ENCODE peak calls at places on chromosomes 6 and 20, in eight cellular contexts. T, F, M, X, E, V, N and Q are unnamed samples.

GRCh38 chr20:22333885-22334545 is 250.4 kb downstream of the FOXA2 start:
- DNase-seq in T (peak; percentile 24), F (peak; percentile 66), M (peak; percentile 5), X (peak; percentile 33), E (no peak), V (peak; percentile 63), N (no peak), Q (peak; percentile 28)

GRCh38 chr6:157392927-157393666 is 12.1 kb downstream of the ZDHHC14 start:
- DNase-seq in T (no peak), F (no peak), M (no peak), X (no peak), E (no peak), V (no peak), N (no peak), Q (no peak)

GRCh38 chr6:31158863-31159855 is 770 bp downstream of the TCF19 start:
- DNase-seq in T (no peak), F (peak; percentile 60), M (no peak), X (no peak), E (no peak), V (no peak), N (peak; percentile 63), Q (no peak)

GRCh38 chr20:7503501-7503900 is 436.8 kb downstream of the HAO1 start:
- DNase-seq in T (no peak), F (no peak), M (no peak), X (no peak), E (no peak), V (no peak), N (no peak), Q (no peak)

GRCh38 chr20:52379723-52380336 is 188.3 kb upstream of the ZFP64 start:
- DNase-seq in T (no peak), F (peak; percentile 11), M (no peak), X (no peak), E (no peak), V (peak; percentile 45), N (no peak), Q (no peak)

GRCh38 chr20:36238153-36238552 is 1.9 kb downstream of the AAR2 start:
- DNase-seq in T (no peak), F (no peak), M (no peak), X (no peak), E (no peak), V (no peak), N (no peak), Q (no peak)

GRCh38 chr6:2680264-2680908 is 70.3 kb downstream of the MYLK4 start:
- DNase-seq in T (no peak), F (no peak), M (no peak), X (no peak), E (no peak), V (no peak), N (no peak), Q (no peak)

GRCh38 chr20:39879296-39879695 is 809.7 kb downstream of the MAFB start:
- DNase-seq in T (no peak), F (no peak), M (no peak), X (no peak), E (no peak), V (no peak), N (no peak), Q (no peak)

GRCh38 chr20:4225778-4226177 is 210.4 kb upstream of the RNF24 start:
- DNase-seq in T (peak; percentile 97), F (no peak), M (no peak), X (no peak), E (no peak), V (no peak), N (no peak), Q (no peak)

GRCh38 chr20:2385026-2385425 is 4.3 kb downstream of the TGM6 start:
- DNase-seq in T (peak; percentile 64), F (no peak), M (no peak), X (no peak), E (no peak), V (no peak), N (no peak), Q (no peak)

GRCh38 chr6:139686308-139686707 is 311.9 kb upstream of the CITED2 start:
- DNase-seq in T (peak; percentile 12), F (no peak), M (no peak), X (no peak), E (no peak), V (no peak), N (peak; percentile 71), Q (no peak)

GRCh38 chr20:38855356-38855755 is 49.9 kb downstream of the PPP1R16B start:
- DNase-seq in T (peak; percentile 54), F (no peak), M (no peak), X (peak; percentile 47), E (no peak), V (no peak), N (no peak), Q (no peak)

GRCh38 chr6:153172815-153173214 is 41.7 kb upstream of the RGS17 start:
- DNase-seq in T (no peak), F (no peak), M (no peak), X (no peak), E (no peak), V (no peak), N (no peak), Q (no peak)

GRCh38 chr6:8215631-8216030 is 113.3 kb upstream of the EEF1E1 start:
- DNase-seq in T (peak; percentile 32), F (no peak), M (no peak), X (no peak), E (no peak), V (no peak), N (no peak), Q (no peak)

GRCh38 chr20:17992224-17992637 is 23.4 kb downstream of the MGME1 start:
- DNase-seq in T (no peak), F (no peak), M (no peak), X (no peak), E (no peak), V (no peak), N (no peak), Q (no peak)

GRCh38 chr20:56439784-56440291 is 27.8 kb downstream of the CASS4 start:
- DNase-seq in T (peak; percentile 98), F (no peak), M (no peak), X (no peak), E (no peak), V (no peak), N (peak; percentile 90), Q (no peak)

GRCh38 chr6:155021680-155022079 is 26.6 kb downstream of the TIAM2 start:
- DNase-seq in T (no peak), F (no peak), M (no peak), X (no peak), E (no peak), V (no peak), N (no peak), Q (no peak)

GRCh38 chr6:155023717-155024116 is 28.6 kb downstream of the TIAM2 start:
- DNase-seq in T (no peak), F (no peak), M (no peak), X (no peak), E (no peak), V (no peak), N (no peak), Q (no peak)

GRCh38 chr6:155026366-155027045 is 31.4 kb downstream of the TIAM2 start:
- DNase-seq in T (peak; percentile 87), F (no peak), M (no peak), X (no peak), E (no peak), V (no peak), N (no peak), Q (no peak)

GRCh38 chr6:155024628-155025027 is 29.5 kb downstream of the TIAM2 start:
- DNase-seq in T (no peak), F (no peak), M (no peak), X (no peak), E (no peak), V (no peak), N (no peak), Q (no peak)

GRCh38 chr6:155022726-155023125 is 27.6 kb downstream of the TIAM2 start:
- DNase-seq in T (no peak), F (no peak), M (no peak), X (no peak), E (no peak), V (no peak), N (no peak), Q (no peak)
- TF ChIP-seq CTCF in T (no peak), F (no peak), M (no peak), X (no peak), E (no peak), V (no peak), N (no peak), Q (no peak)

GRCh38 chr6:165689699-165690098 is 26.7 kb upstream of the PDE10A start:
- DNase-seq in T (no peak), F (no peak), M (no peak), X (no peak), E (no peak), V (no peak), N (no peak), Q (no peak)
- TF ChIP-seq CTCF in T (no peak), F (no peak), M (no peak), X (no peak), E (no peak), V (peak; percentile 35), N (no peak), Q (no peak)

DNA sequence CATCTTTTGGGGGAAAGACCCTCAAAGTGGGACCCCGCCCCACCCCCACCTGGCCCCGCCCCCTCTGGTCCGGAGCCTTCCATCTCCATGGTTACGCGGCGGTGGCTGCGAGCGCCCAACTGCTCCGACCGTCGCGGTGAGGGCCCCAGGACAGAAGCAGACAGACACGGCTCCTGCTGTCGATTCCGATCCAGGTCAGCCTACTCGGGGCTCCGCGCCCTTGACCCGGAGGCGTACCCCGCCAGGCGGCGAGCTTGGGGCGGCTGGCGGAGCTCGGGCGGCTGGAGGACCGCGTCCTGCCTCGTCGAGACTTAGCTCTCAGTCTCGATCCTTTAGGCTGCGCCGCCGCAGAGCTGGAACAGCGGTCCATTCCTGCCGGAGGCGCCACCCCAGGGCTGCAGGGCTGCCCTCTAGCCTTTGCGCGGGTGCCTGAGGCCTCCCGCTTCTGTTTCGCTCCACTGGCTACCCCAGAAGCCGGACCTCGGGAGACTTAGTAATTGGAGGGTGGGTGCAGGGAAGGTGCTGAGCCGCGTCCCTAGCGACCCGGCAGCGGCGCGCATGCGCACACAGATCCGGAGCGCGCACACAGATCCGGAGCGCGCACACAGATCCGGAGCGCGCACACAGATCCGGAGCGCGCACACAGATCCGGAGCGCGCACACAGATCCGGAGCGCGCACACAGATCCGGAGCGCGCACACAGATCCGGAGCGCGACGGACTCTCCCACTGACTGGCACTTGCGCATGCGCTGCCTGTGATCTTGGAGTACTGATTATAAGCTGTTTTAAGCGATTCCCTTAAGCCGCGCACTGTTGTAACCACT is at the start of gene CFAP206:
- DNase-seq in T (peak; percentile 65), F (peak; percentile 90), M (peak; percentile 46), X (peak; percentile 77), E (peak; percentile 65), V (peak; percentile 75), N (peak; percentile 88), Q (peak; percentile 42)
- TF ChIP-seq CTCF in T (peak; percentile 41), F (peak; percentile 36), M (peak; percentile 26), X (no peak), E (no peak), V (no peak), N (no peak), Q (no peak)

DNA sequence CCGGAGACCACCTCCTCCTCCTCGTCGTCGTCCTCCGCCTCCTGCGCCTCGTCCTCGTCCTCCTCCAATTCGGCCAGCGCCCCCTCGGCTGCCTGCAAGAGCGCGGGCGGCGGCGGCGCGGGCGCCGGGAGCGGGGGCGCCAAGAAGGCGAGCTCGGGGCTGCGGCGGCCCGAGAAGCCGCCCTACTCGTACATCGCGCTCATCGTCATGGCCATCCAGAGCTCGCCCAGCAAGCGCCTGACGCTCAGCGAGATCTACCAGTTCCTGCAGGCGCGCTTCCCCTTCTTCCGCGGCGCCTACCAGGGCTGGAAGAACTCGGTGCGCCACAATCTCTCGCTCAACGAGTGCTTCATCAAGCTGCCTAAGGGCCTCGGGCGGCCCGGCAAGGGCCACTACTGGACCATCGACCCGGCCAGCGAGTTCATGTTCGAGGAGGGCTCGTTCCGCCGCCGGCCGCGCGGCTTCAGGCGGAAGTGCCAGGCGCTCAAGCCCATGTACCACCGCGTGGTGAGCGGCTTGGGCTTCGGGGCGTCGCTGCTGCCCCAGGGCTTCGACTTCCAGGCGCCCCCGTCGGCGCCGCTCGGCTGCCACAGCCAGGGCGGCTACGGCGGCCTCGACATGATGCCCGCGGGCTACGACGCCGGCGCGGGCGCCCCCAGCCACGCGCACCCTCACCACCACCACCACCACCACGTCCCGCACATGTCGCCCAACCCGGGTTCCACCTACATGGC is 862 bp downstream of the FOXF2 start:
- DNase-seq in T (peak; percentile 36), F (no peak), M (no peak), X (no peak), E (no peak), V (no peak), N (no peak), Q (no peak)
- TF ChIP-seq CTCF in T (no peak), F (no peak), M (no peak), X (no peak), E (no peak), V (no peak), N (no peak), Q (no peak)